ENCODE peak calls at places on chromosomes 4 and X, in nine cellular contexts. X, Q, M, C, D, S, F, P and W are unnamed samples.

GRCh38 chrX:1072637-1073377 is 139.6 kb downstream of the CRLF2 start:
- DNase-seq in F (no peak), S (no peak), Q (no peak), C (no peak), M (no peak), P (no peak), X (no peak), D (no peak), W (peak)

GRCh38 chr4:87007345-87008181 is 72.8 kb downstream of the AFF1 start:
- DNase-seq in M (peak), Q (peak), X (peak), C (peak), F (no peak), D (peak), S (peak), P (peak), W (peak)

GRCh38 chrX:153495362-153495751 is 577 bp downstream of the BGN start:
- DNase-seq in F (no peak), X (peak), C (no peak), M (no peak), S (no peak), P (peak), Q (no peak), D (no peak), W (no peak)

GRCh38 chrX:139642241-139642927 is 65.6 kb downstream of the MCF2 start:
- DNase-seq in D (no peak), X (no peak), C (peak), Q (peak), M (no peak), F (no peak), P (no peak), S (no peak), W (no peak)

GRCh38 chr4:99859618-99860017 is 34.6 kb downstream of the LAMTOR3 start:
- DNase-seq in M (no peak), Q (no peak), D (no peak), F (no peak), C (no peak), X (no peak), P (no peak), S (no peak), W (no peak)

GRCh38 chr4:149933883-149934282 is 118.2 kb upstream of the IQCM start:
- DNase-seq in D (no peak), F (no peak), S (no peak), Q (no peak), M (no peak), X (no peak), P (no peak), C (no peak), W (peak)

GRCh38 chrX:1223253-1223621 is 10.8 kb upstream of the CRLF2 start:
- DNase-seq in D (no peak), P (no peak), C (no peak), S (no peak), X (no peak), F (no peak), M (no peak), Q (no peak), W (no peak)

GRCh38 chr4:113433536-113434246 is 327.8 kb downstream of the CAMK2D start:
- DNase-seq in S (no peak), M (no peak), C (no peak), F (no peak), X (no peak), Q (no peak), P (no peak), D (no peak), W (no peak)

GRCh38 chrX:17888421-17888820 is 27.3 kb upstream of the RAI2 start:
- DNase-seq in Q (no peak), X (no peak), F (no peak), P (no peak), D (no peak), M (no peak), C (no peak), S (no peak), W (no peak)

GRCh38 chr4:141686929-141687328 is 50.5 kb downstream of the IL15 start:
- DNase-seq in F (no peak), P (no peak), C (no peak), D (no peak), M (no peak), S (no peak), X (no peak), Q (no peak), W (no peak)

GRCh38 chr4:157013656-157014055 is 42.1 kb upstream of the PDGFC start:
- DNase-seq in Q (no peak), X (no peak), P (no peak), S (no peak), F (no peak), D (no peak), M (no peak), C (no peak), W (no peak)

GRCh38 chr4:148757171-148757570 is 315.0 kb upstream of the NR3C2 start:
- DNase-seq in M (no peak), X (no peak), D (no peak), S (no peak), C (no peak), Q (no peak), F (no peak), P (no peak), W (no peak)

GRCh38 chrX:110316351-110317078 is 1.4 kb downstream of the AMMECR1 start:
- DNase-seq in S (no peak), Q (peak), C (no peak), D (no peak), X (no peak), P (no peak), F (no peak), M (no peak), W (peak)

GRCh38 chr4:110669663-110670062 is 46.8 kb upstream of the PITX2 start:
- DNase-seq in M (no peak), Q (no peak), P (no peak), D (no peak), C (no peak), S (no peak), X (no peak), F (no peak), W (no peak)

GRCh38 chr4:89657931-89658700 is 178.8 kb downstream of the SNCA start:
- DNase-seq in M (no peak), C (peak), D (no peak), Q (no peak), S (no peak), F (peak), P (no peak), X (no peak), W (no peak)

GRCh38 chr4:55393461-55394320 is 2.1 kb upstream of the TMEM165 start:
- DNase-seq in P (no peak), F (no peak), D (no peak), C (no peak), Q (no peak), X (no peak), M (no peak), S (no peak), W (no peak)

GRCh38 chr4:53963786-53964185 is 100.6 kb downstream of the CHIC2 start:
- DNase-seq in S (no peak), C (no peak), Q (no peak), M (no peak), X (no peak), F (no peak), P (no peak), D (no peak), W (no peak)

GRCh38 chrX:106862972-106863688 is 40.0 kb downstream of the RIPPLY1 start:
- DNase-seq in Q (peak), F (no peak), C (peak), X (no peak), S (peak), D (peak), P (no peak), M (peak), W (peak)

GRCh38 chr4:185179488-185179887 is 24.3 kb downstream of the CFAP97 start:
- DNase-seq in P (no peak), Q (no peak), X (no peak), S (no peak), D (peak), M (no peak), F (no peak), C (no peak), W (no peak)